ENCODE peak calls at places on chromosomes 4 and X, in seven cellular contexts. P is SK-N-SH, M is HepG2, V is HCT116, W is GM12878, S is H1, R is K562. D is an unnamed sample.

GRCh38 chr4:111064342-111064993 is 441.6 kb upstream of the PITX2 start:
- DNase-seq in P (no peak), M (no peak), V (peak; percentile 93), W (peak; percentile 2), S (peak; percentile 23), R (no peak), D (no peak)

GRCh38 chr4:94711635-94712034 is 46.1 kb upstream of the BMPR1B start:
- DNase-seq in P (no peak), M (no peak), V (no peak), W (no peak), S (no peak), R (no peak), D (no peak)

GRCh38 chr4:140252144-140252741 is 98.3 kb upstream of the MAML3 start:
- DNase-seq in P (peak; percentile 69), M (no peak), V (no peak), W (no peak), S (no peak), R (no peak), D (no peak)

GRCh38 chr4:79855081-79855480 is 217.9 kb downstream of the ANTXR2 start:
- DNase-seq in P (no peak), M (no peak), V (no peak), W (no peak), S (no peak), R (no peak), D (no peak)

GRCh38 chr4:80732010-80732409 is 298.5 kb upstream of the BMP3 start:
- DNase-seq in P (no peak), M (no peak), V (no peak), W (no peak), S (no peak), R (no peak), D (no peak)

GRCh38 chrX:128781506-128781905 is 729.3 kb upstream of the ACTRT1 start:
- DNase-seq in P (peak; percentile 49), M (peak; percentile 34), V (no peak), W (no peak), S (no peak), R (no peak), D (peak; percentile 66)

GRCh38 chr4:328729-329128 is 8.9 kb upstream of the ZNF141 start:
- DNase-seq in P (no peak), M (peak; percentile 11), V (no peak), W (no peak), S (no peak), R (no peak), D (no peak)

GRCh38 chr4:984336-985054 is 2.3 kb upstream of the IDUA start:
- DNase-seq in P (no peak), M (no peak), V (no peak), W (no peak), S (no peak), R (no peak), D (no peak)

GRCh38 chr4:31051151-31051550 is 331.0 kb downstream of the PCDH7 start:
- DNase-seq in P (no peak), M (no peak), V (no peak), W (no peak), S (no peak), R (no peak), D (no peak)

GRCh38 chrX:63349307-63349706 is 1.8 kb downstream of the SPIN4 start:
- DNase-seq in P (peak; percentile 6), M (no peak), V (no peak), W (no peak), S (no peak), R (peak; percentile 10), D (no peak)

GRCh38 chr4:748461-748860 is 42.8 kb downstream of the PCGF3 start:
- DNase-seq in P (no peak), M (no peak), V (no peak), W (no peak), S (no peak), R (no peak), D (no peak)

GRCh38 chrX:120147537-120147936 is 10.9 kb upstream of the RHOXF2 start:
- DNase-seq in P (no peak), M (no peak), V (no peak), W (no peak), S (no peak), R (no peak), D (no peak)

GRCh38 chrX:155695419-155695818 is 82.7 kb upstream of the TMLHE start:
- DNase-seq in P (no peak), M (no peak), V (no peak), W (no peak), S (no peak), R (no peak), D (no peak)

GRCh38 chr4:145487626-145488025 is 6.0 kb downstream of the SMAD1 start:
- DNase-seq in P (no peak), M (no peak), V (no peak), W (peak; percentile 71), S (no peak), R (no peak), D (no peak)

GRCh38 chrX:41333744-41333993 is 293 bp upstream of the DDX3X start:
- DNase-seq in P (no peak), M (peak; percentile 75), V (peak; percentile 81), W (peak; percentile 91), S (no peak), R (no peak), D (peak; percentile 92)

GRCh38 chrX:23100826-23101225 is 101.1 kb downstream of the DDX53 start:
- DNase-seq in P (no peak), M (no peak), V (no peak), W (no peak), S (no peak), R (no peak), D (no peak)
- TF ChIP-seq JUND in P (no peak), M (no peak), V (no peak), W (no peak), S (no peak), R (no peak), D (no peak)

DNA sequence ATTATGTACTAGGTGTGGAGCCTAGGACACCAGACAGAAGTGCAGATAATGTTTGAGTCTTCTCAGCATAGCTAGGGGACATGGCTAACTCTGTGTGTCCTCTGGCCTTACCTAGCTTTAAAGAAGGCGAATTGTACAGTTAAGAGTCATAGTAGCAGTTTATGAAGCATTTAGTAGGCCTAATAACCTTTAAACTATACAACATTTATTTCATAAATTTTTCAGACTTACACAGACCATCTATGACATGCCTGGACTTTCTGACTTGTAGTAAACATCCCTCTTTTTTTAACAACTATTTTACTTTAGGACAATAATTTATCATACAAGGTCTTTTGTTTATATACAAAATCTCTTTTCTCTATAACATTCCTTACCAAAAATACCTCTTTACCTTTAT is 37.4 kb downstream of the ETNPPL start:
- DNase-seq in P (no peak), M (no peak), V (peak; percentile 13), W (no peak), S (no peak), R (no peak), D (peak; percentile 19)
- TF ChIP-seq JUND in P (no peak), M (no peak), V (no peak), W (no peak), S (no peak), R (no peak), D (no peak)

DNA sequence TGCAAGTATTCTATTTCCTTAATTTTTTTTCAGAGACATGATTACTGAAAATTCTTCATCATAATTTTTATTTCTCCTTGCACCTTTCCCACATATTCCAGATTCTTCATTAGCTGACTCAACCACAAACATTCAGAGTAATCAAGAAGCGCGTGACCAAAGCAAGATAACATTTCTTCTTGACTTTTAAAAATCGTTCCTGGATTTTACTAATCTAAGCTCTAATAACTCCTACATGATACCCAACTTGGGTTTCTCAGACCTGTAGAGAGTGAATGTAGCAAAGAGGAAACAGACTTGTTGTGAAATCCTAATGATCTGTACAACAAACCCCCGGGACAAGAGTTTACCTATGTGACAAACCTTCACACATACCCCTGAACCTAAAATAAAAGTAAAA is 615.0 kb downstream of the TMA16 start:
- DNase-seq in P (no peak), M (no peak), V (no peak), W (no peak), S (no peak), R (no peak), D (no peak)
- TF ChIP-seq JUND in P (no peak), M (no peak), V (no peak), W (no peak), S (no peak), R (no peak), D (no peak)

GRCh38 chrX:103941201-103941975 is 21.0 kb upstream of the TMSB15B start:
- DNase-seq in P (peak; percentile 20), M (no peak), V (no peak), W (no peak), S (no peak), R (peak; percentile 25), D (no peak)
- TF ChIP-seq JUND in P (no peak), M (no peak), V (no peak), W (no peak), S (no peak), R (no peak), D (no peak)

GRCh38 chr4:74005528-74005927 is 7.1 kb upstream of the CXCL5 start:
- DNase-seq in P (no peak), M (peak; percentile 92), V (no peak), W (no peak), S (no peak), R (no peak), D (no peak)
- TF ChIP-seq JUND in P (no peak), M (no peak), V (no peak), W (no peak), S (no peak), R (no peak), D (no peak)

GRCh38 chrX:48522291-48522690 is 683 bp downstream of the EBP start:
- DNase-seq in P (peak; percentile 36), M (peak; percentile 43), V (no peak), W (no peak), S (no peak), R (peak; percentile 40), D (no peak)
- TF ChIP-seq JUND in P (no peak), M (no peak), V (no peak), W (no peak), S (no peak), R (no peak), D (no peak)

DNA sequence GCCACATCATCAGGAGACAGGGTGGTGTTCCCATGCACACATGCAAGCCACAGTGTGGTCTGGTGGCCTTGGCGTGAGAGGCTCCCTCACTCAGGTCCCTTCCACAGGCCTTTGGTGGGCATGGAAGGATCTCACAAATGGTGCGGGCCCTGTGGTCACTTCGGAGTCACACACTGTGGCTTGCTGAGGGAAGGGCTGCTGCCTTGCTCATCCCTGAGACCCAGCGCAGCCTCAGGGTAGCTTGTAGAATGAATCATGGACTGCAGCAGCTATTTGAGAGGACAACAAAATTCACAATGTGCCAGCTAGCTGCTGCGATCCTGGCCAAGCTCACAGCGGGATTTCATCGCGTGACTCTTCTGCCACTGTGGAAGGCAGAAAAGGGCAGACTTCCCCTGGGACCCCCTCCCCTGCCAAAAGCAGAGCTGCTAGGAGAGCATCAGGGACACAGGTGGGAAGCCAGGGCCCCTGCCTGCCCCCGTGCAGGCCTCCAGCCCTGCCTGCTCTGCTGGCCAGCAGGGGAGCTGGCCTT is 106.4 kb downstream of the ABLIM2 start:
- DNase-seq in P (no peak), M (no peak), V (no peak), W (no peak), S (no peak), R (no peak), D (no peak)
- TF ChIP-seq JUND in P (no peak), M (no peak), V (no peak), W (no peak), S (no peak), R (no peak), D (no peak)

GRCh38 chr4:108466936-108467902 is 153.2 kb upstream of the RPL34 start:
- DNase-seq in P (no peak), M (no peak), V (peak; percentile 6), W (peak; percentile 19), S (no peak), R (no peak), D (no peak)
- TF ChIP-seq JUND in P (peak; percentile 36), M (no peak), V (peak; percentile 28), W (no peak), S (no peak), R (no peak), D (no peak)

D was measured in T47D.